ENCODE peak calls at places on chromosomes 2 and 18, in five cellular contexts. E, G, U, Z and C are unnamed samples.

GRCh38 chr18:24153397-24153796 is 14.5 kb downstream of the CABYR start:
- DNase-seq in E (no peak), G (no peak), U (no peak), Z (no peak), C (no peak)

GRCh38 chr18:51655327-51655698 is 457.8 kb upstream of the MEX3C start:
- DNase-seq in E (no peak), G (no peak), U (peak), Z (no peak), C (no peak)

GRCh38 chr18:33201509-33201926 is 239.0 kb downstream of the CCDC178 start:
- DNase-seq in E (peak), G (no peak), U (peak), Z (peak), C (no peak)

GRCh38 chr18:57738078-57738477 is 65.0 kb downstream of the ATP8B1 start:
- DNase-seq in E (peak), G (no peak), U (no peak), Z (no peak), C (no peak)

GRCh38 chr2:221243758-221244157 is 328.3 kb downstream of the EPHA4 start:
- DNase-seq in E (no peak), G (no peak), U (no peak), Z (no peak), C (no peak)

GRCh38 chr2:234528410-234529150 is 31.7 kb upstream of the ARL4C start:
- DNase-seq in E (no peak), G (no peak), U (no peak), Z (peak), C (no peak)

GRCh38 chr2:120766758-120767351 is 31.2 kb downstream of the GLI2 start:
- DNase-seq in E (no peak), G (no peak), U (no peak), Z (no peak), C (no peak)

GRCh38 chr2:132849118-132849517 is 179.1 kb upstream of the LYPD1 start:
- DNase-seq in E (peak), G (no peak), U (no peak), Z (no peak), C (no peak)

GRCh38 chr2:28193552-28194383 is 198.9 kb upstream of the FOSL2 start:
- DNase-seq in E (no peak), G (no peak), U (peak), Z (no peak), C (no peak)

GRCh38 chr2:8583400-8584173 is 98.3 kb upstream of the ID2 start:
- DNase-seq in E (no peak), G (peak), U (peak), Z (peak), C (peak)

GRCh38 chr2:106107509-106108131 is 86.5 kb downstream of the UXS1 start:
- DNase-seq in E (peak), G (no peak), U (peak), Z (no peak), C (no peak)

GRCh38 chr2:7692657-7693161 is 775.5 kb downstream of the RNF144A start:
- DNase-seq in E (peak), G (no peak), U (peak), Z (no peak), C (no peak)

GRCh38 chr18:12911025-12911927 is 27.2 kb upstream of the PTPN2 start:
- DNase-seq in E (no peak), G (no peak), U (peak), Z (no peak), C (no peak)

GRCh38 chr2:200432296-200432695 is 77.6 kb downstream of the KCTD18 start:
- DNase-seq in E (peak), G (no peak), U (no peak), Z (no peak), C (no peak)

GRCh38 chr18:35732652-35733051 is 151.1 kb downstream of the GALNT1 start:
- DNase-seq in E (peak), G (no peak), U (no peak), Z (no peak), C (no peak)

DNA sequence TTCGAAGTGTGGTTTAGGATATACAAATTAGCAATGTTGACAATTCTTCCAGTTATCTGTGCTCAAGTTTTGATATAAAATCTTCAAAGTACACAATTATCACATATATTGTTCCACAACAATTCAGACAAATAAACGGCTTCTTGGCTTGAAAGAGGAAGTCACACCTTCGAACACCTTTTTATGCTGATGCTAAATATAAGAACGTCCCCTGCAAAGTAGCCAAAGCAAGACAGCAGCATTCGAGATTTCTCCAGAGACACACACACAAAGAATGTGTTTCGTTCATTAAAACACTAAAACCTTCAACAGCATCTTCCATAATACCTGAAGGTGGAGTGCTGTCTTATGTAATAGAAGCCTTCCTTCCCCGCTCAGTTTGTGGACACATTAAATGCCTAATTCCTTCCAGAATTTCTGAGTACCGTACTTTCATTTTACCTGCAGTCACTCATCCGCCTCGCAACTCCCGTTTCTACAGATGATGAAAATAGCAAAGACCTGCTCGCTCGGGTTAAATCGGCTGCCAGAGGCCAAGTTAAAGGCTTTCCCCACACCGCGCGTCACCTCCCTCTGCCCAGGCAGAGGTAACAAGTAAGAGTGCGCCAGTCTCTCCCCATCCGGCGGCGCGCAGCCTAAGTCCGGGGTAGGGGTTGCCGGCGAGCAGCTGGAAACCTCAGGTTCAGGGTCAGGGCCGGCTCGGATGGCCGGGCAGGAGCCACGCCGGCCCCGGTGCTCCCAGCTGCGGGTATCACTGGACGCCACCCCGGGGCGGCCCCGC is 847 bp downstream of the SERPINE2 start:
- DNase-seq in E (peak), G (peak), U (peak), Z (peak), C (no peak)
- TF ChIP-seq CTCF in E (peak), G (no peak), U (no peak), Z (no peak), C (no peak)

DNA sequence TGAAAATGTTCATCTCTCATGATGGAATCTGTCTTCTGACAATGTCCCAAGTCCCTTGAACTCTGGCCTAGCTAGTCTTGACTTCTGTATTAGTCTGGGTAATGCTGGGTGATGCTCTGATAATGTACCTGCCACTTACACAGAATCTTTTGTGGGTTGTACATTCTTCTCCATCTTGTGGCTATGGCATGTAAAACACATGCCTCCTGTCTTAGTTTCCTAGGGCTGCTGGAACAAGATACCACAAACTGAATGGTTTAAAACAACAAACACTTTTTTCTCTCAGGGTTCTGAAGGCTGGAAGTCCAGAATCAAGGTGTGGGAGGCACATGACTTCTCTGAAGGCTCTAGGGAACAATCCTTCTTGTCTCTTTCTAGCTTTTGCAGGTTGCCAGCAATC is 57.1 kb downstream of the RAPGEF4 start:
- DNase-seq in E (peak), G (no peak), U (no peak), Z (no peak), C (no peak)
- TF ChIP-seq CTCF in E (no peak), G (no peak), U (no peak), Z (no peak), C (no peak)

DNA sequence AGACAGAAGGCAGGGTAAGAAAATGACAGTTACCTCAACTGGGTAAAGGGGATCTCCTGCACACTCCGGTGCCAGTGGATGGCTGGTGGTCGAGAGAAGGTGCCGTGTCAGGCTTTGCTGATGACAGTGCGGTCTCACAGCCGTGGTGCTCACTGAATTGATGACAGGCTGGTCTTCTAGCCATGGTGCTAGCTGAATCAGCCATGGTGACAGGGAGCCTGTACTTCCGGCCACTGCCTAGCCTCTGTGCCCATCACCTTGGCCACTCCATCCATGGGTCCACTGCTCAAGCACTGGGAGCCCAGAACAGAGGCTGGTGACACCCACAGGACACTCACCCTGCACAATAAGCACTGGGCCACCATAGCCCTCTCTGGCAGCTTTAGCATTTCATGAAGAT is 315.9 kb downstream of the FBXO15 start:
- DNase-seq in E (no peak), G (no peak), U (no peak), Z (no peak), C (no peak)
- TF ChIP-seq CTCF in E (no peak), G (no peak), U (no peak), Z (no peak), C (no peak)

GRCh38 chr2:195664528-195664927 is 7.5 kb downstream of the SLC39A10 start:
- DNase-seq in E (peak), G (no peak), U (no peak), Z (no peak), C (no peak)
- TF ChIP-seq CTCF in E (peak), G (peak), U (no peak), Z (no peak), C (peak)

GRCh38 chr18:5824370-5824984 is 70.8 kb downstream of the TMEM200C start:
- DNase-seq in E (no peak), G (no peak), U (no peak), Z (no peak), C (no peak)
- TF ChIP-seq CTCF in E (no peak), G (no peak), U (no peak), Z (no peak), C (no peak)

GRCh38 chr2:12173271-12173942 is 427.0 kb downstream of the LPIN1 start:
- DNase-seq in E (peak), G (no peak), U (peak), Z (no peak), C (no peak)
- TF ChIP-seq CTCF in E (peak), G (no peak), U (peak), Z (peak), C (peak)

GRCh38 chr2:237323656-237324055 is 90.3 kb downstream of the COL6A3 start:
- DNase-seq in E (no peak), G (no peak), U (no peak), Z (no peak), C (no peak)

GRCh38 chr2:237321746-237322145 is 92.2 kb downstream of the COL6A3 start:
- DNase-seq in E (no peak), G (no peak), U (no peak), Z (no peak), C (no peak)

GRCh38 chr2:237324446-237325236 is 89.3 kb downstream of the COL6A3 start:
- DNase-seq in E (no peak), G (no peak), U (no peak), Z (no peak), C (no peak)

GRCh38 chr2:237320801-237321563 is 93.0 kb downstream of the COL6A3 start:
- DNase-seq in E (no peak), G (no peak), U (no peak), Z (no peak), C (no peak)

GRCh38 chr2:237322564-237322963 is 91.4 kb downstream of the COL6A3 start:
- DNase-seq in E (no peak), G (peak), U (peak), Z (peak), C (no peak)
- TF ChIP-seq CTCF in E (peak), G (peak), U (peak), Z (peak), C (peak)

DNA sequence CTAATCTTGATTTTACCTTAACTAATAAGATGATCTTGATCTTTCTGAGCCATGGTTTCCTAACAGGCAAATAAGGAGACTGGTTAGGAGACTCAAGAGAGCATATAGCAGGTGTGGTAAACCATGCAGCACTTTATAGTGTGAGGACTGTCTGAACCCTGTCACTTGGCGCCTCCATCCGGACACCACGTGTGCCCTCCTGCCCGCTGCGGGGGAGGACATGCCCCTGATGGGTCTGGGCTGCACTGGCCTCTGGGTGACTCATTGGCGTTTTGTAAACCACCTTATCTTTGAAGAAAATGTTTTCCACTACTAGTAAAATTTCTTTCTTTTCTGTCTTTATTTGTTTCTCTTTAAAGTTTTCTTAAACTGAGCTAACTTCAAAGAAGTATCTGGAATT is 131.1 kb downstream of the FMNL2 start:
- DNase-seq in E (peak), G (no peak), U (peak), Z (no peak), C (no peak)
- TF ChIP-seq CTCF in E (no peak), G (no peak), U (no peak), Z (no peak), C (no peak)

GRCh38 chr2:154698789-154699559 is 479 bp downstream of the KCNJ3 start:
- DNase-seq in E (no peak), G (no peak), U (no peak), Z (no peak), C (no peak)

GRCh38 chr2:154697422-154698237 is 865 bp upstream of the KCNJ3 start:
- DNase-seq in E (no peak), G (peak), U (no peak), Z (peak), C (no peak)

GRCh38 chr2:154698238-154698788 is at the start of gene KCNJ3:
- DNase-seq in E (no peak), G (no peak), U (no peak), Z (no peak), C (no peak)

GRCh38 chr2:154699560-154699901 is 1.0 kb downstream of the KCNJ3 start:
- DNase-seq in E (no peak), G (no peak), U (no peak), Z (no peak), C (no peak)

GRCh38 chr2:154700142-154700541 is 1.6 kb downstream of the KCNJ3 start:
- DNase-seq in E (no peak), G (no peak), U (no peak), Z (peak), C (no peak)
- TF ChIP-seq CTCF in E (no peak), G (no peak), U (no peak), Z (peak), C (peak)

GRCh38 chr2:128594953-128595677 is 276.4 kb upstream of the HS6ST1 start:
- DNase-seq in E (no peak), G (no peak), U (no peak), Z (no peak), C (no peak)
- TF ChIP-seq CTCF in E (no peak), G (peak), U (no peak), Z (no peak), C (no peak)